ENCODE peak calls at places on chromosomes 3 and 15, in six cellular contexts. H is NCI-H2227 treated with DMSO at 0.1 percent for 48 hours; O is upper lobe of right lung; E is ecto neural progenitor cell; F is activated CD8-positive, alpha-beta memory T cell treated with anti-CD3 and anti-CD28 coated beads for 1 hour; B is endodermal cell. S is an unnamed sample.

GRCh38 chr15:70526221-70526973 is 237.0 kb downstream of the UACA start:
- DNase-seq in H (peak), B (peak), F (no peak), E (peak), O (no peak), S (peak)

GRCh38 chr3:171789759-171790505 is 20.4 kb downstream of the PLD1 start:
- DNase-seq in E (no peak), H (no peak), B (no peak), O (no peak), F (no peak), S (peak)

GRCh38 chr3:4935347-4935746 is 43.9 kb upstream of the BHLHE40 start:
- DNase-seq in B (no peak), E (no peak), O (no peak), F (no peak), H (no peak), S (no peak)

GRCh38 chr15:99452728-99453643 is 112.8 kb upstream of the MEF2A start:
- DNase-seq in B (peak), O (peak), H (no peak), F (no peak), E (no peak), S (no peak)

GRCh38 chr15:76217029-76217866 is 94.0 kb downstream of the ETFA start:
- DNase-seq in H (no peak), O (no peak), B (no peak), E (no peak), F (no peak), S (peak)

GRCh38 chr15:25887870-25888269 is 24.7 kb upstream of the ATP10A start:
- DNase-seq in E (no peak), H (no peak), B (no peak), F (no peak), O (no peak), S (no peak)

GRCh38 chr3:133980550-133980949 is 49.2 kb downstream of the SLCO2A1 start:
- DNase-seq in E (no peak), O (no peak), F (no peak), B (no peak), H (no peak), S (no peak)

GRCh38 chr15:63382966-63383710 is 1.5 kb upstream of the CA12 start:
- DNase-seq in H (no peak), B (no peak), E (no peak), F (no peak), O (no peak), S (no peak)

GRCh38 chr15:41377978-41378377 is 24.3 kb downstream of the NDUFAF1 start:
- DNase-seq in O (no peak), H (no peak), F (no peak), B (no peak), E (no peak), S (no peak)

GRCh38 chr3:171729452-171730334 is 80.6 kb downstream of the PLD1 start:
- DNase-seq in E (no peak), B (no peak), H (no peak), F (no peak), O (no peak), S (no peak)

GRCh38 chr3:131081224-131081623 is 54.5 kb downstream of the NEK11 start:
- DNase-seq in F (no peak), B (no peak), H (no peak), O (no peak), E (no peak), S (no peak)

GRCh38 chr3:160796813-160797164 is 40.8 kb downstream of the PPM1L start:
- DNase-seq in F (no peak), H (no peak), E (no peak), O (no peak), B (no peak), S (no peak)

GRCh38 chr3:141231923-141232861 is 567 bp downstream of the PXYLP1 start:
- DNase-seq in E (no peak), H (no peak), F (peak), B (peak), O (peak), S (no peak)

GRCh38 chr3:49028298-49028672 is 913 bp downstream of the IMPDH2 start:
- DNase-seq in H (no peak), F (no peak), E (no peak), B (no peak), O (no peak), S (no peak)

GRCh38 chr3:68256635-68257034 is 602.2 kb upstream of the SUCLG2 start:
- DNase-seq in E (no peak), B (peak), H (no peak), F (no peak), O (no peak), S (no peak)

GRCh38 chr3:125967156-125967555 is 1.8 kb upstream of the ROPN1B start:
- DNase-seq in F (no peak), B (no peak), O (no peak), E (no peak), H (no peak), S (no peak)

GRCh38 chr3:165196577-165197561 is 685 bp upstream of the SLITRK3 start:
- DNase-seq in F (no peak), B (peak), H (no peak), O (peak), E (peak), S (no peak)

GRCh38 chr3:126873416-126873815 is 109.5 kb upstream of the PLXNA1 start:
- DNase-seq in B (no peak), O (no peak), E (no peak), H (no peak), F (no peak), S (no peak)

GRCh38 chr3:36991147-36991546 is 1.8 kb downstream of the EPM2AIP1 start:
- DNase-seq in F (no peak), O (no peak), H (no peak), E (no peak), B (no peak), S (no peak)

GRCh38 chr15:40098489-40099261 is 10.0 kb downstream of the BMF start:
- DNase-seq in O (peak), F (peak), E (no peak), H (peak), B (peak), S (peak)

GRCh38 chr3:95333826-95334225 is 1271.0 kb downstream of the NSUN3 start:
- DNase-seq in E (no peak), H (no peak), B (no peak), O (no peak), F (no peak), S (peak)

GRCh38 chr3:105836533-105836932 is 32.3 kb downstream of the CBLB start:
- DNase-seq in H (no peak), F (no peak), O (no peak), E (no peak), B (no peak), S (peak)

GRCh38 chr3:196016485-196016884 is 65.4 kb downstream of the TFRC start:
- DNase-seq in E (no peak), H (no peak), F (no peak), O (no peak), B (no peak), S (peak)